ENCODE peak calls at places on chromosomes 13 and 19, in six cellular contexts. Q, A, B, H, M and F are unnamed samples.

GRCh38 chr19:8050274-8051096 is 2.1 kb upstream of the CCL25 start:
- DNase-seq in Q (peak), A (peak), B (peak), H (peak), M (peak), F (peak)

GRCh38 chr13:45082964-45083363 is 37.3 kb upstream of the GTF2F2 start:
- DNase-seq in Q (peak), A (no peak), B (no peak), H (no peak), M (no peak), F (no peak)

GRCh38 chr13:110283661-110284516 is 23.1 kb downstream of the COL4A1 start:
- DNase-seq in Q (no peak), A (no peak), B (no peak), H (no peak), M (no peak), F (no peak)

GRCh38 chr13:37627428-37627827 is 28.9 kb upstream of the POSTN start:
- DNase-seq in Q (no peak), A (no peak), B (no peak), H (no peak), M (no peak), F (no peak)

GRCh38 chr13:72304121-72304745 is 423.2 kb downstream of the MZT1 start:
- DNase-seq in Q (peak), A (no peak), B (no peak), H (no peak), M (no peak), F (no peak)

GRCh38 chr19:18439025-18439909 is 1.3 kb upstream of the ISYNA1 start:
- DNase-seq in Q (no peak), A (no peak), B (no peak), H (no peak), M (no peak), F (peak)

GRCh38 chr13:20940083-20940482 is 37.5 kb upstream of the XPO4 start:
- DNase-seq in Q (peak), A (no peak), B (no peak), H (no peak), M (no peak), F (no peak)

GRCh38 chr19:49710372-49710951 is 19.5 kb downstream of the CPT1C start:
- DNase-seq in Q (peak), A (no peak), B (no peak), H (no peak), M (no peak), F (no peak)

GRCh38 chr19:54837542-54837941 is 12.7 kb upstream of the KIR3DL2 start:
- DNase-seq in Q (no peak), A (no peak), B (no peak), H (no peak), M (no peak), F (no peak)

GRCh38 chr19:55635856-55636440 is 4.9 kb upstream of the ZNF580 start:
- DNase-seq in Q (no peak), A (no peak), B (no peak), H (no peak), M (no peak), F (no peak)

GRCh38 chr19:2034729-2035589 is 16.1 kb downstream of the MKNK2 start:
- DNase-seq in Q (no peak), A (no peak), B (peak), H (peak), M (no peak), F (peak)

GRCh38 chr19:39167461-39168257 is 29.1 kb upstream of the NCCRP1 start:
- DNase-seq in Q (no peak), A (no peak), B (peak), H (no peak), M (no peak), F (peak)

GRCh38 chr13:74246398-74246975 is 112.3 kb upstream of the KLF12 start:
- DNase-seq in Q (no peak), A (no peak), B (no peak), H (no peak), M (no peak), F (no peak)

GRCh38 chr19:32010071-32010470 is 335.3 kb upstream of the ZNF507 start:
- DNase-seq in Q (no peak), A (no peak), B (no peak), H (no peak), M (no peak), F (no peak)

GRCh38 chr13:95573226-95573625 is 20.7 kb downstream of the CLDN10 start:
- DNase-seq in Q (peak), A (no peak), B (no peak), H (no peak), M (no peak), F (no peak)

GRCh38 chr19:13401388-13401787 is 104.9 kb downstream of the CACNA1A start:
- DNase-seq in Q (peak), A (no peak), B (peak), H (no peak), M (no peak), F (peak)

GRCh38 chr19:52148256-52148655 is 8.5 kb upstream of the ZNF616 start:
- DNase-seq in Q (no peak), A (no peak), B (no peak), H (no peak), M (no peak), F (no peak)

GRCh38 chr13:41494202-41494601 is 36.9 kb downstream of the RGCC start:
- DNase-seq in Q (no peak), A (no peak), B (no peak), H (no peak), M (no peak), F (no peak)

GRCh38 chr19:44142014-44142523 is 715 bp downstream of the ZNF234 start:
- DNase-seq in Q (no peak), A (no peak), B (no peak), H (no peak), M (no peak), F (no peak)

GRCh38 chr19:38812841-38813320 is at the start of gene LGALS4:
- DNase-seq in Q (no peak), A (no peak), B (peak), H (no peak), M (no peak), F (no peak)

GRCh38 chr13:50365300-50365682 is 350.0 kb downstream of the KCNRG start:
- DNase-seq in Q (no peak), A (no peak), B (no peak), H (no peak), M (no peak), F (no peak)

GRCh38 chr19:45406957-45407375 is 522 bp downstream of the POLR1G start:
- DNase-seq in Q (no peak), A (no peak), B (no peak), H (no peak), M (no peak), F (no peak)

GRCh38 chr19:31296741-31297390 is 52.4 kb downstream of the TSHZ3 start:
- DNase-seq in Q (no peak), A (no peak), B (no peak), H (no peak), M (peak), F (no peak)

GRCh38 chr13:37106642-37107041 is 1.2 kb upstream of the CSNK1A1L start:
- DNase-seq in Q (no peak), A (no peak), B (peak), H (no peak), M (no peak), F (peak)

GRCh38 chr13:69566104-69566716 is 541.4 kb upstream of the ATXN8OS start:
- DNase-seq in Q (no peak), A (no peak), B (no peak), H (no peak), M (no peak), F (no peak)

GRCh38 chr19:6273701-6274601 is 5.8 kb downstream of the MLLT1 start:
- DNase-seq in Q (peak), A (no peak), B (no peak), H (no peak), M (no peak), F (no peak)

GRCh38 chr19:1615156-1615765 is 10.0 kb upstream of the UQCR11 start:
- DNase-seq in Q (no peak), A (no peak), B (no peak), H (no peak), M (no peak), F (no peak)

GRCh38 chr13:84279166-84279565 is 396.9 kb upstream of the SLITRK1 start:
- DNase-seq in Q (no peak), A (no peak), B (no peak), H (no peak), M (no peak), F (no peak)

GRCh38 chr13:87356314-87356713 is 314.9 kb upstream of the SLITRK5 start:
- DNase-seq in Q (peak), A (no peak), B (no peak), H (no peak), M (no peak), F (no peak)

GRCh38 chr19:17555929-17556813 is 722 bp downstream of the COLGALT1 start:
- DNase-seq in Q (peak), A (peak), B (peak), H (no peak), M (no peak), F (peak)

GRCh38 chr13:42699922-42700321 is 81.5 kb upstream of the FAM216B start:
- DNase-seq in Q (no peak), A (no peak), B (no peak), H (no peak), M (no peak), F (no peak)

GRCh38 chr19:14952767-14953166 is 11.5 kb downstream of the OR7C2 start:
- DNase-seq in Q (no peak), A (no peak), B (no peak), H (no peak), M (no peak), F (no peak)

GRCh38 chr19:10227215-10227971 is 3.7 kb downstream of the S1PR2 start:
- DNase-seq in Q (no peak), A (peak), B (peak), H (no peak), M (no peak), F (peak)

GRCh38 chr19:21789761-21790160 is 22.4 kb upstream of the ZNF100 start:
- DNase-seq in Q (no peak), A (no peak), B (no peak), H (no peak), M (no peak), F (no peak)

GRCh38 chr19:8137425-8137824 is 12.0 kb downstream of the FBN3 start:
- DNase-seq in Q (no peak), A (no peak), B (peak), H (no peak), M (no peak), F (no peak)

GRCh38 chr13:23671902-23672301 is 101.7 kb downstream of the TNFRSF19 start:
- DNase-seq in Q (no peak), A (no peak), B (no peak), H (no peak), M (no peak), F (no peak)

GRCh38 chr19:14147797-14148605 is 11.6 kb upstream of the ASF1B start:
- DNase-seq in Q (peak), A (peak), B (peak), H (no peak), M (peak), F (peak)

GRCh38 chr19:43527860-43528622 is 1.0 kb upstream of the ETHE1 start:
- DNase-seq in Q (no peak), A (no peak), B (no peak), H (no peak), M (no peak), F (no peak)